ENCODE peak calls at places on chromosomes 12 and 14, in nine cellular contexts. F is fibroblast of lung; P is foreskin keratinocyte; M is cardiac muscle cell; C is testis; I is upper lobe of right lung; A is tibial nerve; E is CD8-positive, alpha-beta memory T cell; X is gastrocnemius medialis. D is an unnamed sample. For H3K4me1 and H3K27me3, the result is how much of the 10 kb centered on the place peaks cover.

GRCh38 chr14:77040309-77040994 is 11.9 kb upstream of the IRF2BPL start:
- DNase-seq in F (peak), P (peak), M (peak), C (peak), I (peak), A (peak), E (peak), X (peak), D (peak)

GRCh38 chr12:130181211-130181610 is 18.9 kb downstream of the FZD10 start:
- DNase-seq in F (no peak), P (no peak), M (no peak), C (no peak), I (no peak), A (no peak), E (no peak), X (no peak), D (no peak)

GRCh38 chr14:104036250-104036649 is 49.2 kb upstream of the ASPG start:
- DNase-seq in F (no peak), P (no peak), M (no peak), C (no peak), I (no peak), A (no peak), E (no peak), X (no peak), D (no peak)

GRCh38 chr12:55707841-55708694 is at the start of gene ITGA7:
- DNase-seq in F (no peak), P (no peak), M (peak), C (peak), I (peak), A (no peak), E (peak), X (peak), D (peak)

GRCh38 chr12:128969480-128970055 is 116.3 kb downstream of the GLT1D1 start:
- DNase-seq in F (no peak), P (no peak), M (peak), C (peak), I (peak), A (no peak), E (no peak), X (no peak), D (peak)

GRCh38 chr14:38207342-38207741 is 362 bp upstream of the SSTR1 start:
- DNase-seq in F (no peak), P (no peak), M (no peak), C (no peak), I (no peak), A (no peak), E (no peak), X (no peak), D (no peak)

GRCh38 chr14:72563676-72564075 is 330.2 kb downstream of the DPF3 start:
- DNase-seq in F (no peak), P (no peak), M (no peak), C (no peak), I (no peak), A (no peak), E (no peak), X (no peak), D (no peak)

GRCh38 chr12:54240129-54240528 is 39.8 kb downstream of the CBX5 start:
- DNase-seq in F (no peak), P (no peak), M (no peak), C (no peak), I (no peak), A (no peak), E (no peak), X (no peak), D (no peak)

GRCh38 chr14:89773644-89774316 is 180.8 kb downstream of the EFCAB11 start:
- DNase-seq in F (no peak), P (peak), M (peak), C (peak), I (peak), A (no peak), E (peak), X (no peak), D (peak)

GRCh38 chr12:130124605-130125244 is 37.5 kb upstream of the FZD10 start:
- DNase-seq in F (no peak), P (peak), M (no peak), C (no peak), I (no peak), A (no peak), E (no peak), X (no peak), D (no peak)

GRCh38 chr12:63410197-63410596 is 258.1 kb downstream of the DPY19L2 start:
- DNase-seq in F (no peak), P (no peak), M (no peak), C (no peak), I (no peak), A (no peak), E (no peak), X (no peak), D (no peak)

GRCh38 chr14:69985456-69985855 is 106.2 kb downstream of the SMOC1 start:
- DNase-seq in F (peak), P (no peak), M (no peak), C (no peak), I (no peak), A (no peak), E (no peak), X (no peak), D (no peak)

GRCh38 chr14:61456720-61457119 is 135.3 kb downstream of the PRKCH start:
- DNase-seq in F (peak), P (no peak), M (peak), C (peak), I (no peak), A (peak), E (peak), X (peak), D (peak)

GRCh38 chr12:23493690-23494101 is 455.8 kb downstream of the SOX5 start:
- DNase-seq in F (no peak), P (no peak), M (no peak), C (no peak), I (no peak), A (no peak), E (no peak), X (no peak), D (no peak)

GRCh38 chr12:68479261-68479581 is 131.5 kb upstream of the RAP1B start:
- DNase-seq in F (peak), P (no peak), M (no peak), C (no peak), I (no peak), A (no peak), E (no peak), X (no peak), D (no peak)

GRCh38 chr12:84789184-84789583 is 123.4 kb downstream of the SLC6A15 start:
- DNase-seq in F (no peak), P (no peak), M (no peak), C (no peak), I (no peak), A (no peak), E (no peak), X (no peak), D (no peak)

GRCh38 chr12:68970951-68971350 is 38.0 kb upstream of the CPM start:
- DNase-seq in F (no peak), P (peak), M (no peak), C (no peak), I (no peak), A (no peak), E (no peak), X (no peak), D (no peak)

GRCh38 chr14:70822706-70823185 is 13.4 kb upstream of the MAP3K9 start:
- DNase-seq in F (no peak), P (no peak), M (peak), C (peak), I (peak), A (no peak), E (no peak), X (no peak), D (peak)

GRCh38 chr14:99047436-99048110 is 224.4 kb downstream of the BCL11B start:
- DNase-seq in F (no peak), P (no peak), M (no peak), C (no peak), I (no peak), A (no peak), E (no peak), X (no peak), D (no peak)

GRCh38 chr14:29710015-29710414 is 217.6 kb downstream of the PRKD1 start:
- DNase-seq in F (peak), P (no peak), M (peak), C (no peak), I (no peak), A (no peak), E (no peak), X (no peak), D (no peak)

GRCh38 chr12:71840226-71840847 is 778 bp downstream of the TBC1D15 start:
- DNase-seq in F (peak), P (peak), M (no peak), C (no peak), I (no peak), A (no peak), E (no peak), X (no peak), D (no peak)

GRCh38 chr12:7646178-7646475 is 19.6 kb downstream of the APOBEC1 start:
- DNase-seq in F (no peak), P (no peak), M (no peak), C (no peak), I (no peak), A (no peak), E (no peak), X (no peak), D (no peak)

GRCh38 chr12:28507055-28507454 is 316.8 kb downstream of the CCDC91 start:
- DNase-seq in F (peak), P (no peak), M (no peak), C (no peak), I (no peak), A (no peak), E (no peak), X (no peak), D (no peak)

GRCh38 chr12:124769166-124769530 is 94.5 kb downstream of the SCARB1 start:
- DNase-seq in F (peak), P (no peak), M (no peak), C (no peak), I (no peak), A (no peak), E (no peak), X (no peak), D (no peak)

GRCh38 chr12:81461163-81461562 is 298.0 kb downstream of the PPFIA2 start:
- DNase-seq in F (no peak), P (no peak), M (no peak), C (no peak), I (no peak), A (no peak), E (no peak), X (no peak), D (no peak)

GRCh38 chr12:53160673-53161072 is 19.8 kb upstream of the ZNF740 start:
- DNase-seq in F (no peak), P (no peak), M (no peak), C (no peak), I (no peak), A (no peak), E (no peak), X (no peak), D (no peak)

GRCh38 chr12:130813436-130813835 is 25.6 kb downstream of the STX2 start:
- DNase-seq in F (no peak), P (no peak), M (no peak), C (no peak), I (no peak), A (no peak), E (no peak), X (no peak), D (no peak)

GRCh38 chr12:42560977-42561376 is 28.6 kb downstream of the PRICKLE1 start:
- DNase-seq in F (no peak), P (no peak), M (no peak), C (no peak), I (no peak), A (no peak), E (no peak), X (no peak), D (no peak)

GRCh38 chr12:67161322-67161918 is 107.7 kb upstream of the CAND1 start:
- DNase-seq in F (peak), P (no peak), M (peak), C (peak), I (no peak), A (no peak), E (peak), X (no peak), D (no peak)

GRCh38 chr12:131371580-131372475 is 339.1 kb upstream of the SFSWAP start:
- DNase-seq in F (no peak), P (no peak), M (no peak), C (peak), I (no peak), A (no peak), E (no peak), X (no peak), D (no peak)

GRCh38 chr14:24164591-24164991 is 3.5 kb downstream of the IRF9 start:
- DNase-seq in F (no peak), P (no peak), M (no peak), C (no peak), I (no peak), A (no peak), E (no peak), X (no peak), D (peak)

GRCh38 chr14:67668559-67668958 is 5.9 kb downstream of the VTI1B start:
- DNase-seq in F (no peak), P (no peak), M (no peak), C (no peak), I (no peak), A (no peak), E (no peak), X (no peak), D (no peak)

GRCh38 chr12:71134405-71134804 is 23.4 kb downstream of the TSPAN8 start:
- DNase-seq in F (no peak), P (no peak), M (no peak), C (no peak), I (no peak), A (no peak), E (no peak), X (no peak), D (no peak)

GRCh38 chr12:42892702-42893101 is 303.2 kb upstream of the PRICKLE1 start:
- DNase-seq in F (no peak), P (no peak), M (no peak), C (no peak), I (no peak), A (no peak), E (no peak), X (no peak), D (no peak)

GRCh38 chr14:65403231-65403630 is 9.3 kb upstream of the FUT8 start:
- DNase-seq in F (peak), P (no peak), M (no peak), C (no peak), I (no peak), A (no peak), E (no peak), X (no peak), D (no peak)

GRCh38 chr14:75168586-75169335 is 7.7 kb downstream of the TMED10 start:
- DNase-seq in F (no peak), P (no peak), M (no peak), C (no peak), I (no peak), A (no peak), E (no peak), X (no peak), D (no peak)

GRCh38 chr14:73795974-73796373 is 55.7 kb upstream of the PTGR2 start:
- DNase-seq in F (peak), P (peak), M (no peak), C (no peak), I (no peak), A (no peak), E (no peak), X (no peak), D (no peak)

GRCh38 chr14:94110552-94111181 is at the start of gene IFI27:
- DNase-seq in F (peak), P (peak), M (no peak), C (peak), I (no peak), A (peak), E (no peak), X (no peak), D (no peak)

GRCh38 chr12:63038361-63039100 is 103.6 kb upstream of the PPM1H start:
- DNase-seq in F (no peak), P (no peak), M (no peak), C (no peak), I (no peak), A (no peak), E (no peak), X (no peak), D (no peak)

GRCh38 chr12:65511134-65511912 is 232.8 kb downstream of the MSRB3 start:
- DNase-seq in F (peak), P (no peak), M (no peak), C (no peak), I (no peak), A (no peak), E (no peak), X (no peak), D (no peak)
- H3K4me1 ChIP-seq in F (under half), P (under half), M (under half), C (under half), I (under half), A (under half), E (under half), X (under half), D (under half)

DNA sequence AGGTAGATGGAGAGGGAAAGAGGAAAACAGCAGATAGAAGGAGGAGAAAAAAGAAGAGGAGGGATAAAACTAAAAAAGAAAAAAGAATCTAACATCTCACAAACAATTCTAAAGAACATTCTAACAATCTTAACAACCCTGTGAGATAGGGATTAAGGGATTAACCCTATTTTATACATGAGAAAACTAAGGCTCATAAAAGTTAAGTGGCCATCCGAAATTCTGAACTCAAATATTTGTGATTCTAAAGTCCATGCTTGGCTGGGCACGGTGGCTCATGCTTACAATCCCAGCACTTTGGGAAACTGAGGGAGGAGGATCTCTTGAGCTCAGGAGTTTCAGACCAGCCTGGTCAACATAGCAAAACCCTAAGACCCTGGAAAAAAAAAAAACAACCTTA is 13.1 kb downstream of the KIF21A start:
- DNase-seq in F (no peak), P (no peak), M (no peak), C (no peak), I (no peak), A (no peak), E (no peak), X (no peak), D (no peak)
- H3K27me3 ChIP-seq in F (under half), P (under half), M (under half), C (under half), I (under half), A (under half), E (under half), X (under half), D (under half)

GRCh38 chr12:12200363-12200762 is 66.5 kb downstream of the LRP6 start:
- DNase-seq in F (no peak), P (no peak), M (no peak), C (no peak), I (no peak), A (no peak), E (no peak), X (no peak), D (no peak)

GRCh38 chr12:12201274-12201758 is 65.5 kb downstream of the LRP6 start:
- DNase-seq in F (no peak), P (no peak), M (peak), C (no peak), I (no peak), A (no peak), E (no peak), X (peak), D (no peak)

GRCh38 chr12:12202747-12203146 is 64.1 kb downstream of the LRP6 start:
- DNase-seq in F (no peak), P (no peak), M (no peak), C (no peak), I (no peak), A (no peak), E (no peak), X (no peak), D (no peak)

GRCh38 chr12:12198124-12198523 is 68.7 kb downstream of the LRP6 start:
- DNase-seq in F (no peak), P (no peak), M (no peak), C (no peak), I (no peak), A (no peak), E (no peak), X (no peak), D (no peak)

GRCh38 chr12:12202105-12202504 is 64.7 kb downstream of the LRP6 start:
- DNase-seq in F (no peak), P (no peak), M (no peak), C (no peak), I (no peak), A (no peak), E (no peak), X (peak), D (no peak)
- H3K4me1 ChIP-seq in F (under half), P (under half), M (under half), C (under half), I (under half), A (under half), E (under half), X (under half), D (under half)

GRCh38 chr12:89528434-89528833 is 2.6 kb upstream of the POC1B start:
- DNase-seq in F (no peak), P (no peak), M (no peak), C (no peak), I (no peak), A (no peak), E (no peak), X (no peak), D (no peak)
- H3K27me3 ChIP-seq in F (under half), P (under half), M (under half), C (under half), I (under half), A (under half), E (under half), X (under half), D (under half)

DNA sequence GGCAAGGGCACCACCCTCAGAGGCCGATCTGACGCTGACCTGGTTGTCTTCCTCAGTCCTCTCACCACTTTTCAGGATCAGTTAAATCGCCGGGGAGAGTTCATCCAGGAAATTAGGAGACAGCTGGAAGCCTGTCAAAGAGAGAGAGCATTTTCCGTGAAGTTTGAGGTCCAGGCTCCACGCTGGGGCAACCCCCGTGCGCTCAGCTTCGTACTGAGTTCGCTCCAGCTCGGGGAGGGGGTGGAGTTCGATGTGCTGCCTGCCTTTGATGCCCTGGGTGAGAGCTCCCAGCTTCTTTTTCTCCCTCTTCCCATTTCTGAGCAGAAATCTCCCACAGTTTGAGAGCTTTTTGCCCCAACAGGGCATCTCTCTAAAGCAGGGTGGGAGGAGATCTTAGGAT is 1.8 kb downstream of the OAS1 start:
- DNase-seq in F (no peak), P (no peak), M (no peak), C (no peak), I (no peak), A (no peak), E (no peak), X (no peak), D (no peak)
- H3K4me1 ChIP-seq in F (under half), P (under half), M (under half), C (under half), I (under half), A (half or more), E (half or more), X (under half), D (half or more)

GRCh38 chr12:51838036-51838435 is 10.5 kb downstream of the FIGNL2 start:
- DNase-seq in F (no peak), P (no peak), M (no peak), C (no peak), I (no peak), A (no peak), E (no peak), X (no peak), D (no peak)

GRCh38 chr12:51836833-51837184 is 11.7 kb downstream of the FIGNL2 start:
- DNase-seq in F (no peak), P (no peak), M (no peak), C (no peak), I (no peak), A (no peak), E (no peak), X (no peak), D (no peak)

GRCh38 chr12:51834411-51834810 is 14.1 kb downstream of the FIGNL2 start:
- DNase-seq in F (no peak), P (no peak), M (no peak), C (no peak), I (no peak), A (no peak), E (no peak), X (no peak), D (no peak)

GRCh38 chr12:51837286-51837685 is 11.2 kb downstream of the FIGNL2 start:
- DNase-seq in F (no peak), P (no peak), M (no peak), C (no peak), I (no peak), A (no peak), E (no peak), X (no peak), D (no peak)

GRCh38 chr12:51836012-51836832 is 12.3 kb downstream of the FIGNL2 start:
- DNase-seq in F (no peak), P (no peak), M (no peak), C (no peak), I (no peak), A (no peak), E (no peak), X (no peak), D (no peak)
- H3K27me3 ChIP-seq in F (under half), P (half or more), M (under half), C (under half), I (under half), A (under half), E (under half), X (under half), D (half or more)

GRCh38 chr14:22003471-22003870 is 329.9 kb upstream of the OR4E1 start:
- DNase-seq in F (no peak), P (no peak), M (no peak), C (no peak), I (no peak), A (no peak), E (no peak), X (no peak), D (no peak)
- H3K4me1 ChIP-seq in F (under half), P (under half), M (under half), C (under half), I (under half), A (under half), E (under half), X (under half), D (under half)